ENCODE peak calls at places on chromosome 14, in four cellular contexts. L is HCT116, H is HepG2, J is K562. F is an unnamed sample.

GRCh38 chr14:55927059-55927458 is 191.2 kb upstream of the PELI2 start:
- DNase-seq in L (no peak), H (no peak), J (no peak), F (no peak)

GRCh38 chr14:65846469-65846868 is 433.9 kb downstream of the FUT8 start:
- DNase-seq in L (no peak), H (no peak), J (no peak), F (no peak)

GRCh38 chr14:99189201-99189801 is 82.7 kb downstream of the BCL11B start:
- DNase-seq in L (no peak), J (no peak), H (no peak), F (no peak)

GRCh38 chr14:61471297-61471980 is 150.1 kb downstream of the PRKCH start:
- DNase-seq in J (no peak), L (no peak), H (no peak), F (no peak)

GRCh38 chr14:97155320-97155719 is 358.1 kb downstream of the VRK1 start:
- DNase-seq in L (no peak), J (no peak), H (no peak), F (no peak)

GRCh38 chr14:33906968-33907367 is 43.9 kb downstream of the EGLN3 start:
- DNase-seq in J (no peak), L (no peak), H (no peak), F (no peak)

GRCh38 chr14:101721951-101722661 is 39.4 kb upstream of the PPP2R5C start:
- DNase-seq in H (peak), J (no peak), L (no peak), F (no peak)

GRCh38 chr14:52189330-52189729 is 78.2 kb upstream of the PTGDR start:
- DNase-seq in J (no peak), H (no peak), L (no peak), F (no peak)

GRCh38 chr14:62824086-62824485 is 221.2 kb downstream of the KCNH5 start:
- DNase-seq in L (no peak), J (no peak), H (no peak), F (no peak)

GRCh38 chr14:34466691-34467090 is 4.7 kb upstream of the SPTSSA start:
- DNase-seq in L (no peak), J (no peak), H (no peak), F (no peak)

GRCh38 chr14:62645649-62646048 is 399.6 kb downstream of the KCNH5 start:
- DNase-seq in J (no peak), H (no peak), L (no peak), F (no peak)

GRCh38 chr14:68715032-68715924 is 77.6 kb downstream of the ZFP36L1 start:
- DNase-seq in L (no peak), H (no peak), J (peak), F (no peak)

GRCh38 chr14:64350091-64350490 is 38.1 kb upstream of the MTHFD1 start:
- DNase-seq in J (no peak), L (no peak), H (no peak), F (no peak)

DNA sequence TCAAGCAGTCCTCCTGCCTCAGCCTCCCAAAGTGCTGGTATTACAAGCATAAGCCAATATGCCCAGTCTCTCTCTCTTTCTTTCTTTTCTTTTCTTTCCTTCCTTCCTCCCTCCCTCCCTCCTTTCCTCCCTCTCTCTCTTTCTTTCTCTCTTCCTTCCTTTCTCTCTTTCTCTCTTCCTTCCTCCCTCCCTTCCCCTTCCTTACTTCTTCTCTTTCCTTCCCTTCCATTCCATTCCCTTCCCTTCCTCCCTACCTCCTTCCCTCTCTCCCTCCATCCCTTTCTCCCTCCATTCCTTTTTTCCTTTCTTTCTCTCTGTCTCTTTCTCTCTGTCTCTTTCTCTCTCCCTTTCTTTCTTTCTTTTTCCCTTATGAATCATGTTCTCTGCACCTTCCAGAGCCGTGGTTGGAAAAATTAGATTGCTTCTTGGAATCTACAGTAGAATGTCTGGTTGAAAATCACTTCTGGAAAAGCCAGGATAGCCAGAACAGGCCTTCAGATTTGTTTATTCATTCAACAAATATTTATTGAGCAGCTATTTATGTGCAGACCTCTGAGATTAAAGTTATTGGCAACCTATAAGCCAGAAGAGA is 68.4 kb upstream of the ARHGAP5 start:
- DNase-seq in H (no peak), L (no peak), J (no peak), F (no peak)
- TF ChIP-seq TCF7L2 in H (no peak), L (no peak), J (no peak), F (no peak)

GRCh38 chr14:70118064-70118463 is 70.7 kb downstream of the SLC8A3 start:
- DNase-seq in J (no peak), H (no peak), L (no peak), F (no peak)
- TF ChIP-seq TCF7L2 in J (no peak), H (no peak), L (no peak), F (no peak)

DNA sequence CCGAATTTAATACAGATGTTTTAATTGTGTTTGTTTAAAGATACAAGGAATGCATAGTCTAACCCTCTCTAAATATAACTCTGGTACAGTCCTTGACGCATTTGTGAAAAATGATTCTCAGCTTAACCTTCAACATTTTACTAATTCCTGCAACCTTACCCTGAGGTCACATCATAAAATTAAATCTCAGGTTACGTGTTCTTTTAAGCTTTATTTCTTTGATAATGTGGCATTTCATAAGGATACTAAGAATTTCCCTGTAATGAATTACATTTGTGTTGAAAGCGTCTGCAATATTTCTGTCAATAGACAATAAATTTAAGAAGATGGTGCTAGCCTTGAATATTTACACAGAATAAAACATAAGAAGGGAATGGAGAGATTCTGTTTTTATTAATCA is 769.4 kb upstream of the FLRT2 start:
- DNase-seq in H (no peak), J (no peak), L (no peak), F (no peak)
- TF ChIP-seq TCF7L2 in H (no peak), J (no peak), L (no peak), F (no peak)

GRCh38 chr14:90532826-90533525 is 136.1 kb downstream of the CALM1 start:
- DNase-seq in L (no peak), J (no peak), H (no peak), F (no peak)
- TF ChIP-seq TCF7L2 in L (no peak), J (no peak), H (no peak), F (no peak)

GRCh38 chr14:95151561-95151960 is 5.8 kb downstream of the DICER1 start:
- DNase-seq in L (no peak), H (no peak), J (no peak), F (no peak)
- TF ChIP-seq TCF7L2 in L (no peak), H (no peak), J (no peak), F (no peak)

GRCh38 chr14:67652189-67652588 is 22.2 kb downstream of the VTI1B start:
- DNase-seq in J (no peak), L (no peak), H (no peak), F (no peak)

GRCh38 chr14:67653651-67654280 is 20.7 kb downstream of the VTI1B start:
- DNase-seq in J (no peak), L (no peak), H (no peak), F (no peak)

GRCh38 chr14:67650161-67650560 is 24.3 kb downstream of the VTI1B start:
- DNase-seq in L (no peak), H (no peak), J (no peak), F (no peak)

GRCh38 chr14:67646136-67646535 is 26.4 kb downstream of the ARG2 start:
- DNase-seq in L (no peak), J (no peak), H (no peak), F (no peak)

GRCh38 chr14:67650694-67651093 is 23.7 kb downstream of the VTI1B start:
- DNase-seq in L (no peak), H (no peak), J (no peak), F (no peak)
- TF ChIP-seq TCF7L2 in L (no peak), H (no peak), J (no peak), F (no peak)

DNA sequence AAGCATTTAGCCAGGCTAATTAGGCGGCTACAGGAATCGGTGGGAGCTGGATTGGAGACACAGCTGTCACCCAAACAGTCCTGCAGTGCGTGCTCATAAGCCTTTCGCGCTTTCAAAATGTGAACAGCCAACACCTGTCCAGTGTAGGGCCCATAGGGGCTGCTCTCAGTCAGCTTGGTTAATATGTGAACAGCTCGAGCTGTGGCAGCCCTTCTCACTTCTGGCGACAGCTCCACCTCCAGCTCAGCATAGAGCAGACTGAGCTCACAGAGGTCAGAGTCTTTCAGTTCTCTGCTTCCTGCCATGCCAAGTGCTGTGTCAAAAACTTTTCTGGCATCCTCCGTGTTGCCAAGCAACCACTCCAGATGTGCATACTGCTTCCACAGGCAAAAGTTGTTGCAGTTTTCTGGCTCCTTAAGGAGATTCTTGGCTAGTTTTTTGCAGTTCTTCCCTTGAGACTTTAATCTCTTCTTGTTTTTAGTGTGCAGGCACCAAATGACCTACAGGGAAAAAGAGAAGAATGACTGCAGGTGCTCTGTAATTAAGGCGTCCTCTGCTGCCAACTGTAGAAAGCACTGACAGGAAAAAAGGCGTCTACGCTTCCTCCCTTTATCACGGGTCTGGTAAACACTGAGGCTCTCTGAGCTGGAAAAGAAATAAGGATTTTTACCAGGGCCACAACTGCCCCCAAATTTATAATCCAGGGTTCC is 32.4 kb downstream of the PSMC1 start:
- DNase-seq in J (no peak), L (no peak), H (peak), F (no peak)
- TF ChIP-seq TCF7L2 in J (no peak), L (no peak), H (no peak), F (no peak)

DNA sequence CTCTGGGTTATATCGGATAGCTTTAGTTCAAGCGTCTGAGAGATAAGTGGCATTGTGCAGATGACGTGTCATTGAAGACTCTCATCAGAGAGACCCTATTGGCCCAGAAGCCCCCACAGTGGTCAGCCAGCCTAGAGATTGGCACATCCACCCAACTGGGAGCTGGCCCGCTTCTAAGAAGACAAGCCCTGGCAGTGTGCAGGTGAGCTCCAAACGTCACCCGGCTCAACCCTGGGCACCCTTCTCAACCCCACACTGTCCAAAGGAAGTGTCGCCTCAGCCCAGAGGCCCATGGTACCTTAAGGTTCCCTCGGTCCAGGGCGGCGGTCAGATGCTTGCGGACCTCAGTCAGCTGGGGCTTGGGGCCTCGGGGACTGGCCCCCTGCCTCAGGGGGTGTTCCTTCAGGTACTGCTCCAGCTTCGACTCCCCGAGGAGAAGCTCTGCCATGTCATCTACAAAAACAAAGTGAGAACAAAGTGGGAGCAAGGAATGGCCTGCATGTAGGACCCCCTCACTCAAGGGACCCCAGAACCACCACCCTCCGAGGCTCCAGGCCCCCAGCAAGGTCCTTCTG is 30.3 kb downstream of the TTC7B start:
- DNase-seq in H (no peak), J (no peak), L (no peak), F (no peak)
- TF ChIP-seq TCF7L2 in H (no peak), J (no peak), L (no peak), F (no peak)